ENCODE peak calls at places on chromosomes 12 and 14, in eight cellular contexts. Y is ovary, A is Peyer's patch, O is prostate gland, H is uterus, Q is body of pancreas, E is lower leg skin, R is gastrocnemius medialis. P is an unnamed sample.

GRCh38 chr12:8914716-8915526 is 612 bp downstream of the PHC1 start:
- DNase-seq in Y (peak), A (peak), O (peak), H (peak), Q (peak), E (peak), R (no peak), P (peak)

GRCh38 chr14:75514673-75515630 is 7.3 kb upstream of the BATF start:
- DNase-seq in Y (no peak), A (peak), O (no peak), H (no peak), Q (peak), E (no peak), R (no peak), P (no peak)

GRCh38 chr14:101947577-101947903 is 16.8 kb upstream of the DYNC1H1 start:
- DNase-seq in Y (no peak), A (no peak), O (no peak), H (no peak), Q (no peak), E (no peak), R (peak), P (no peak)

GRCh38 chr12:18323159-18323558 is 61.8 kb downstream of the PIK3C2G start:
- DNase-seq in Y (no peak), A (no peak), O (no peak), H (no peak), Q (no peak), E (no peak), R (no peak), P (no peak)

GRCh38 chr14:61524211-61524806 is 171.0 kb upstream of the HIF1A start:
- DNase-seq in Y (no peak), A (peak), O (no peak), H (no peak), Q (peak), E (no peak), R (no peak), P (no peak)

GRCh38 chr12:13135336-13136178 is 32.1 kb upstream of the GSG1 start:
- DNase-seq in Y (peak), A (no peak), O (peak), H (peak), Q (peak), E (peak), R (peak), P (no peak)

GRCh38 chr14:57575482-57575881 is 81.8 kb upstream of the CCDC198 start:
- DNase-seq in Y (no peak), A (no peak), O (no peak), H (no peak), Q (no peak), E (no peak), R (no peak), P (no peak)

GRCh38 chr14:55381040-55381439 is 30.6 kb downstream of the ATG14 start:
- DNase-seq in Y (no peak), A (no peak), O (no peak), H (no peak), Q (no peak), E (no peak), R (no peak), P (no peak)

GRCh38 chr14:75454963-75455546 is 27.2 kb downstream of the JDP2 start:
- DNase-seq in Y (peak), A (peak), O (no peak), H (peak), Q (peak), E (peak), R (peak), P (no peak)

GRCh38 chr12:82708507-82708906 is 21.8 kb downstream of the TMTC2 start:
- DNase-seq in Y (peak), A (no peak), O (no peak), H (peak), Q (peak), E (no peak), R (no peak), P (no peak)

GRCh38 chr14:70934502-70935134 is 27.4 kb downstream of the PCNX1 start:
- DNase-seq in Y (no peak), A (no peak), O (no peak), H (no peak), Q (no peak), E (no peak), R (no peak), P (no peak)

GRCh38 chr14:37114039-37114438 is 58.4 kb downstream of the SLC25A21 start:
- DNase-seq in Y (no peak), A (no peak), O (no peak), H (no peak), Q (no peak), E (no peak), R (no peak), P (no peak)

GRCh38 chr12:56332512-56333196 is 1.1 kb downstream of the PAN2 start:
- DNase-seq in Y (no peak), A (no peak), O (no peak), H (no peak), Q (no peak), E (no peak), R (no peak), P (no peak)

GRCh38 chr12:107903377-107904061 is 129.0 kb downstream of the ASCL4 start:
- DNase-seq in Y (no peak), A (peak), O (peak), H (no peak), Q (peak), E (peak), R (no peak), P (no peak)

GRCh38 chr12:10190558-10191388 is 11.9 kb downstream of the TMEM52B start:
- DNase-seq in Y (peak), A (peak), O (peak), H (peak), Q (peak), E (no peak), R (peak), P (peak)

GRCh38 chr14:68291820-68292219 is 472.2 kb downstream of the RAD51B start:
- DNase-seq in Y (no peak), A (no peak), O (no peak), H (no peak), Q (no peak), E (no peak), R (no peak), P (no peak)

GRCh38 chr12:67056329-67056728 is 212.8 kb upstream of the CAND1 start:
- DNase-seq in Y (no peak), A (no peak), O (no peak), H (no peak), Q (no peak), E (no peak), R (no peak), P (no peak)

GRCh38 chr14:31942216-31942841 is 134.8 kb upstream of the ARHGAP5 start:
- DNase-seq in Y (no peak), A (no peak), O (no peak), H (no peak), Q (no peak), E (no peak), R (no peak), P (no peak)

GRCh38 chr12:132247718-132248438 is 81.5 kb downstream of the GALNT9 start:
- DNase-seq in Y (no peak), A (no peak), O (no peak), H (no peak), Q (no peak), E (no peak), R (no peak), P (no peak)

GRCh38 chr12:13465641-13466040 is 269.1 kb downstream of the EMP1 start:
- DNase-seq in Y (no peak), A (no peak), O (no peak), H (no peak), Q (no peak), E (no peak), R (peak), P (no peak)

GRCh38 chr12:22518998-22519397 is 25.3 kb downstream of the C2CD5 start:
- DNase-seq in Y (no peak), A (no peak), O (no peak), H (no peak), Q (no peak), E (no peak), R (no peak), P (no peak)

GRCh38 chr12:96770239-96770780 is 136.7 kb upstream of the NEDD1 start:
- DNase-seq in Y (no peak), A (no peak), O (no peak), H (no peak), Q (no peak), E (no peak), R (no peak), P (no peak)

GRCh38 chr14:32134448-32135070 is 57.5 kb downstream of the ARHGAP5 start:
- DNase-seq in Y (no peak), A (no peak), O (peak), H (no peak), Q (no peak), E (no peak), R (no peak), P (no peak)

GRCh38 chr12:112458751-112459150 is 40.0 kb downstream of the PTPN11 start:
- DNase-seq in Y (no peak), A (no peak), O (no peak), H (no peak), Q (no peak), E (no peak), R (no peak), P (no peak)

GRCh38 chr12:56461235-56462159 is 6.9 kb upstream of the SPRYD4 start:
- DNase-seq in Y (no peak), A (no peak), O (no peak), H (no peak), Q (no peak), E (no peak), R (no peak), P (no peak)

GRCh38 chr12:122855985-122856831 is 21.0 kb downstream of the HIP1R start:
- DNase-seq in Y (no peak), A (no peak), O (no peak), H (no peak), Q (peak), E (no peak), R (no peak), P (no peak)

GRCh38 chr12:71465794-71466193 is 26.2 kb downstream of the LGR5 start:
- DNase-seq in Y (no peak), A (no peak), O (no peak), H (no peak), Q (no peak), E (no peak), R (no peak), P (no peak)

GRCh38 chr12:11765817-11766794 is 116.6 kb downstream of the ETV6 start:
- DNase-seq in Y (no peak), A (peak), O (no peak), H (peak), Q (no peak), E (no peak), R (no peak), P (no peak)

GRCh38 chr12:97716356-97716755 is 253.8 kb downstream of the RMST start:
- DNase-seq in Y (no peak), A (no peak), O (no peak), H (no peak), Q (no peak), E (no peak), R (no peak), P (no peak)

GRCh38 chr12:107356266-107356936 is 263.1 kb upstream of the CRY1 start:
- DNase-seq in Y (no peak), A (no peak), O (no peak), H (no peak), Q (no peak), E (no peak), R (no peak), P (no peak)

GRCh38 chr12:102781117-102781516 is 135.9 kb downstream of the PAH start:
- DNase-seq in Y (no peak), A (no peak), O (no peak), H (no peak), Q (no peak), E (no peak), R (peak), P (no peak)

DNA sequence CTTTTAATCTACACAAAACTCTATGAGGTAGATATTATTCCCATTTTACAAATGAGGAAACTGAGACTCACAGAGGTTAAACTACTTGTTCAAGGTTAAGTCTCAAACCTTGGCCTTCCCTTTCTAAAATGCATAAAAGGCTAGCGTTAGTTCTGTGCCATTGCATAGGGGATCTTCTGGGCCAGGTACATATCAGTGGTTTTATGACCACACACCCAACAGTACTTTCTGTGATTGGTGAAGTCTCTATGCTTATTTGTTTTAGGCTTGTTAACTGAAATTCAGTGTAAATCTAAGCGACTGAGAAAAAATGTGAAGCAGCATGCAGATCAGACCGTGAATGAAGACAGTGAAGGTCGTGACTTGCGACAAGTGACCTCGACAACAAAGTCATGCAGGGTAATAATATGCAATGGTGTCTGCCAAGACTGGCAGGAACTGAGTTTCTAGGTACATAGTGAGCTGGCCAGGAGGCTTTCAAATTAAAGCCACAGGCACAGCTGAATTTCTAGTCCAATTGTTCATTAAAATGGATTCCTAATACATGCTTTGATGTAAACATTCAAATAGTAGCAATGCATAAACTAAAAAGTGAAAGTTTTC is 38.8 kb upstream of the GAS2L3 start:
- DNase-seq in Y (no peak), A (no peak), O (no peak), H (no peak), Q (no peak), E (no peak), R (no peak), P (no peak)
- H3K4me3 ChIP-seq in Y (no peak), A (no peak), O (no peak), H (no peak), Q (no peak), E (no peak), R (no peak), P (no peak)

GRCh38 chr14:100645986-100646314 is 58.7 kb upstream of the BEGAIN start:
- DNase-seq in Y (no peak), A (no peak), O (no peak), H (no peak), Q (no peak), E (no peak), R (no peak), P (no peak)
- TF ChIP-seq CTCF in Y (no peak), A (no peak), O (no peak), H (no peak), Q (peak), E (no peak), R (no peak), P (no peak)

GRCh38 chr12:93135286-93136239 is 206.5 kb upstream of the EEA1 start:
- DNase-seq in Y (no peak), A (no peak), O (peak), H (no peak), Q (no peak), E (no peak), R (no peak), P (no peak)
- TF ChIP-seq POLR2A in Y (no peak), A (no peak), O (no peak), H (no peak), Q (no peak), E (no peak), R (no peak), P (no peak)

GRCh38 chr14:59306775-59307174 is 118.3 kb downstream of the DAAM1 start:
- DNase-seq in Y (no peak), A (no peak), O (no peak), H (no peak), Q (no peak), E (no peak), R (no peak), P (no peak)

GRCh38 chr14:59305836-59306555 is 117.5 kb downstream of the DAAM1 start:
- DNase-seq in Y (no peak), A (no peak), O (no peak), H (no peak), Q (no peak), E (no peak), R (no peak), P (no peak)

GRCh38 chr14:59302313-59302712 is 113.8 kb downstream of the DAAM1 start:
- DNase-seq in Y (no peak), A (no peak), O (no peak), H (no peak), Q (no peak), E (no peak), R (no peak), P (no peak)

GRCh38 chr14:59303216-59303615 is 114.7 kb downstream of the DAAM1 start:
- DNase-seq in Y (no peak), A (no peak), O (no peak), H (no peak), Q (no peak), E (no peak), R (no peak), P (no peak)

DNA sequence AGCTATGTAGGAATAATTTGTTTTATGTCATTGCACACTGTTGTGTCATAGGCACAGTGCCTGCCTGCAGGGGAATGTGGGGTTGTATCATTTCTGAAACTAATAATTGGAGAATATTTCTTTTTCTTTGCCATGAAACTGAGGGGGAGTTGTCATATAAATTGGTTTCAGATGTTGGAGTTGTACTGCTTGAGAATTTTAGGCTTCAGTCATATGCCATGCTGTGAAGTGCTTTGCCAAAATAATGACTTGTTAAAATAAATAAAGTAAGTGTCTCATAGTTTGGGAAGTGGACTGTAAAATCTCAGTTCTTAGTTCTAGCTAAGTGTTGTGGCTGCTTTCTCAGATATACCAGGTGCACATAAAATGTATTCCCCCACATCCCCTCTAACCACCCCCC is 116.8 kb downstream of the DAAM1 start:
- DNase-seq in Y (no peak), A (no peak), O (no peak), H (no peak), Q (no peak), E (no peak), R (no peak), P (no peak)
- H3K4me3 ChIP-seq in Y (no peak), A (no peak), O (no peak), H (no peak), Q (no peak), E (no peak), R (no peak), P (no peak)

DNA sequence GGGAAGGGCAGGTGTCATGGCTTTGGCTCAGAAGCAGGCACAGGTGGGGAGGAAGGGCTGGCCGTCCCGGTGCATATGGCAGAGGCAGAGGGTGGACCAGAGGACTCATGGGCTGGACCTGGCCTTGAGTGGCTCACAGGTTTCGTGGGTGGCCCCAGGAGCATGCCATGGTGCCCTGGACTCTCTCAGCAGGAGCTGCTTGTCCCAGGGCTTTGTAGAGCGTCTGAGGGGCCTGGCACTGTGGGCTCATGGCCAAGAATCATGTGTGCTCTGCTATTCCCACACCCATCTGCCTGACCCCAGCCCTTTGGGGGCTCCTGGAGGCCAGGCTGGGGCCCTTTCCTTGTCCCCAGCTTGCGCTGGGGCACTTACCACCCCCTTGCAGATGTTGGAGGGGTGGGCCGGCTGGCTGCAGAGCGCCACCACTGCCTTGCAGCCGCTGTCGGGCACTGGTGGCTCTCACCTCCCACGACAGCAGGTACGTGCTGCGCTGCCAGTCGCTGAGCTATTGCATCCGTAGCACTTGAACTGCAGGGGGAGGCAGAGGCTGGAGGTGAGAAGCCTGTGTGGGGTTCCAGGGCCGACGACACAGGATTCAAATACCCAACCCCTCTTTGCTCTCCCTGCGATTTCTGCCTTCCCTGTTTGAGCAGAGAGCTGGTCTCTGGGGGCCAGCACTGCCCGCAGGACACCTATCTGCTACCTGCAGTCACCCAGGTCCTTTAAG is 187.4 kb upstream of the PRMT8 start:
- DNase-seq in Y (no peak), A (no peak), O (no peak), H (no peak), Q (peak), E (no peak), R (no peak), P (no peak)
- TF ChIP-seq CTCF in Y (no peak), A (no peak), O (no peak), H (no peak), Q (no peak), E (no peak), R (no peak), P (no peak)

DNA sequence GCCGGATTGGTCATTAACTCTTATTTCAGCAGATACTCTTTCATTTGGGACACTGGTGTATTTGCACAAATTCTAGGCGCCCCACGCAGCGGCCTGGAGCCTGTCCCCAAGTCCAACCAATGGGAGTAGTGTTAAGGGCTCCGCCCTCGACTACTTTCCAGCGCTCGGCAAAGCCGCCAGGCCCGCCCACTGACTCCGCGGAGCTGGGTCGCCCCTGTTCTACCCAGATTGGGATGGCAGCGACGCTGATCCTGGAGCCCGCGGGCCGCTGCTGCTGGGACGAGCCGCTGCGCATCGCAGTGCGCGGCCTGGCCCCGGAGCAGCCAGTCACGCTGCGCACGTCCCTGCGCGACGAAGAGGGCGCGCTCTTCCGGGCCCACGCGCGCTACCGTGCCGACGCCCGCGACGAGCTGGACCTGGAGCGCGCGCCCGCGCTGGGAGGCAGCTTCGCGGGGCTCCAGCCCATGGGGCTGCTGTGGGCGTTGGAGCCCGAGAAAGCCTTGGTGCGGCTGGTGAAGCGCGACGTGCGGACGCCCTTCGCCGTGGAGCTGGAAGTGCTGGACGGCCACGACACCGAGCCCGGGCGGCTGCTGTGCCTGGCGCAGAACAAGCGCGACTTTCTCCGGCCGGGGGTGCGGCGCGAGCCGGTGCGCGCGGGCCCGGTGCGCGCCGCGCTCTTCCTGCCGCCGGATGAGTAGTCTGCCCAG is at the start of gene ACOT6:
- DNase-seq in Y (peak), A (peak), O (peak), H (peak), Q (peak), E (peak), R (peak), P (peak)
- TF ChIP-seq POLR2A in Y (peak), A (no peak), O (peak), H (no peak), Q (peak), E (no peak), R (no peak), P (peak)

GRCh38 chr12:65642006-65642695 is 182.1 kb upstream of the HMGA2 start:
- DNase-seq in Y (no peak), A (peak), O (no peak), H (no peak), Q (no peak), E (no peak), R (no peak), P (no peak)

GRCh38 chr12:65637774-65638173 is 186.5 kb upstream of the HMGA2 start:
- DNase-seq in Y (no peak), A (no peak), O (no peak), H (no peak), Q (no peak), E (no peak), R (no peak), P (no peak)

GRCh38 chr12:65638324-65638723 is 186.0 kb upstream of the HMGA2 start:
- DNase-seq in Y (no peak), A (no peak), O (no peak), H (no peak), Q (no peak), E (no peak), R (no peak), P (no peak)

GRCh38 chr12:65643171-65643570 is 181.1 kb upstream of the HMGA2 start:
- DNase-seq in Y (no peak), A (no peak), O (no peak), H (no peak), Q (no peak), E (no peak), R (no peak), P (no peak)

GRCh38 chr12:65640489-65640901 is 183.8 kb upstream of the HMGA2 start:
- DNase-seq in Y (no peak), A (no peak), O (no peak), H (no peak), Q (no peak), E (no peak), R (peak), P (no peak)
- H3K4me3 ChIP-seq in Y (no peak), A (no peak), O (no peak), H (no peak), Q (no peak), E (no peak), R (no peak), P (no peak)